ENCODE peak calls at places on chromosomes 16 and 17, in eight cellular contexts. One of them, this sample, is unnamed.

GRCh38 chr16:54475019-54475418 is 188.4 kb upstream of the IRX3 start:
- DNase-seq in stomach: no peak
- DNase-seq in hepatocyte: no peak
- DNase-seq in heart right ventricle: no peak
- DNase-seq in PC-3: no peak
- DNase-seq in kidney: no peak
- DNase-seq in cardiac muscle cell: no peak
- DNase-seq in A673: peak; percentile 78
- DNase-seq in this sample: no peak

GRCh38 chr16:27641260-27641659 is 91.3 kb downstream of the KATNIP start:
- DNase-seq in kidney: no peak
- DNase-seq in hepatocyte: no peak
- DNase-seq in heart right ventricle: no peak
- DNase-seq in cardiac muscle cell: no peak
- DNase-seq in PC-3: no peak
- DNase-seq in A673: no peak
- DNase-seq in stomach: no peak
- DNase-seq in this sample: no peak

GRCh38 chr16:643050-643368 is 1.4 kb downstream of the MCRIP2 start:
- DNase-seq in hepatocyte: no peak
- DNase-seq in cardiac muscle cell: no peak
- DNase-seq in heart right ventricle: no peak
- DNase-seq in kidney: no peak
- DNase-seq in PC-3: no peak
- DNase-seq in A673: no peak
- DNase-seq in stomach: no peak
- DNase-seq in this sample: no peak

GRCh38 chr16:78985736-78986605 is 614.6 kb downstream of the MAF start:
- DNase-seq in hepatocyte: no peak
- DNase-seq in PC-3: no peak
- DNase-seq in stomach: no peak
- DNase-seq in cardiac muscle cell: no peak
- DNase-seq in kidney: no peak
- DNase-seq in A673: no peak
- DNase-seq in heart right ventricle: no peak
- DNase-seq in this sample: no peak

GRCh38 chr16:66580605-66581209 is 1.4 kb downstream of the CMTM2 start:
- DNase-seq in A673: peak; percentile 43
- DNase-seq in stomach: no peak
- DNase-seq in kidney: no peak
- DNase-seq in heart right ventricle: no peak
- DNase-seq in PC-3: peak; percentile 65
- DNase-seq in cardiac muscle cell: peak; percentile 69
- DNase-seq in hepatocyte: no peak
- DNase-seq in this sample: peak; percentile 9

GRCh38 chr17:60356947-60357346 is 35.0 kb downstream of the USP32 start:
- DNase-seq in heart right ventricle: no peak
- DNase-seq in hepatocyte: no peak
- DNase-seq in PC-3: no peak
- DNase-seq in A673: no peak
- DNase-seq in kidney: no peak
- DNase-seq in cardiac muscle cell: peak; percentile 79
- DNase-seq in stomach: no peak
- DNase-seq in this sample: no peak

GRCh38 chr17:49361129-49361901 is 735 bp downstream of the ZNF652 start:
- DNase-seq in PC-3: peak; percentile 77
- DNase-seq in heart right ventricle: peak; percentile 46
- DNase-seq in kidney: peak; percentile 88
- DNase-seq in stomach: peak; percentile 59
- DNase-seq in A673: peak; percentile 50
- DNase-seq in cardiac muscle cell: peak; percentile 39
- DNase-seq in hepatocyte: peak; percentile 43
- DNase-seq in this sample: peak; percentile 69

GRCh38 chr17:17171991-17172939 is 33.9 kb downstream of the PLD6 start:
- DNase-seq in kidney: no peak
- DNase-seq in stomach: no peak
- DNase-seq in PC-3: no peak
- DNase-seq in A673: no peak
- DNase-seq in cardiac muscle cell: no peak
- DNase-seq in heart right ventricle: peak; percentile 70
- DNase-seq in hepatocyte: no peak
- DNase-seq in this sample: no peak

GRCh38 chr16:30063893-30064745 is 1.4 kb upstream of the ALDOA start:
- DNase-seq in heart right ventricle: peak; percentile 72
- DNase-seq in hepatocyte: peak; percentile 64
- DNase-seq in PC-3: peak; percentile 47
- DNase-seq in stomach: peak; percentile 79
- DNase-seq in cardiac muscle cell: no peak
- DNase-seq in A673: peak; percentile 83
- DNase-seq in kidney: peak; percentile 91
- DNase-seq in this sample: peak; percentile 70

GRCh38 chr17:41404024-41404651 is 6.7 kb upstream of the KRT31 start:
- DNase-seq in A673: no peak
- DNase-seq in cardiac muscle cell: peak; percentile 78
- DNase-seq in hepatocyte: peak; percentile 63
- DNase-seq in stomach: no peak
- DNase-seq in heart right ventricle: no peak
- DNase-seq in PC-3: peak; percentile 92
- DNase-seq in kidney: no peak
- DNase-seq in this sample: peak; percentile 3

GRCh38 chr16:49600541-49600940 is 226.9 kb downstream of the C16orf78 start:
- DNase-seq in kidney: no peak
- DNase-seq in PC-3: no peak
- DNase-seq in stomach: peak; percentile 10
- DNase-seq in cardiac muscle cell: no peak
- DNase-seq in A673: no peak
- DNase-seq in heart right ventricle: no peak
- DNase-seq in hepatocyte: no peak
- DNase-seq in this sample: no peak

GRCh38 chr17:83200746-83201145 is 121.3 kb downstream of the METRNL start:
- DNase-seq in cardiac muscle cell: no peak
- DNase-seq in stomach: no peak
- DNase-seq in heart right ventricle: peak; percentile 35
- DNase-seq in PC-3: no peak
- DNase-seq in hepatocyte: no peak
- DNase-seq in kidney: peak; percentile 75
- DNase-seq in A673: no peak
- DNase-seq in this sample: no peak

GRCh38 chr16:13168091-13168572 is 266.7 kb downstream of the SHISA9 start:
- DNase-seq in cardiac muscle cell: no peak
- DNase-seq in hepatocyte: peak; percentile 15
- DNase-seq in A673: no peak
- DNase-seq in PC-3: no peak
- DNase-seq in heart right ventricle: no peak
- DNase-seq in stomach: no peak
- DNase-seq in kidney: no peak
- DNase-seq in this sample: no peak

GRCh38 chr16:25608002-25608401 is 83.8 kb upstream of the HS3ST4 start:
- DNase-seq in stomach: no peak
- DNase-seq in PC-3: no peak
- DNase-seq in cardiac muscle cell: no peak
- DNase-seq in heart right ventricle: no peak
- DNase-seq in A673: no peak
- DNase-seq in kidney: no peak
- DNase-seq in hepatocyte: no peak
- DNase-seq in this sample: no peak

GRCh38 chr17:31918701-31919128 is 17.2 kb upstream of the UTP6 start:
- DNase-seq in stomach: no peak
- DNase-seq in A673: no peak
- DNase-seq in hepatocyte: no peak
- DNase-seq in cardiac muscle cell: peak; percentile 14
- DNase-seq in PC-3: no peak
- DNase-seq in heart right ventricle: no peak
- DNase-seq in kidney: no peak
- DNase-seq in this sample: no peak

GRCh38 chr17:82085031-82085861 is 12.8 kb downstream of the FASN start:
- DNase-seq in cardiac muscle cell: no peak
- DNase-seq in kidney: no peak
- DNase-seq in heart right ventricle: peak; percentile 7
- DNase-seq in hepatocyte: no peak
- DNase-seq in stomach: no peak
- DNase-seq in A673: no peak
- DNase-seq in PC-3: no peak
- DNase-seq in this sample: peak; percentile 19

GRCh38 chr17:50289268-50289667 is 15.0 kb downstream of the TMEM92 start:
- DNase-seq in stomach: no peak
- DNase-seq in cardiac muscle cell: peak; percentile 51
- DNase-seq in PC-3: no peak
- DNase-seq in hepatocyte: no peak
- DNase-seq in kidney: peak; percentile 16
- DNase-seq in A673: no peak
- DNase-seq in heart right ventricle: no peak
- DNase-seq in this sample: no peak

DNA sequence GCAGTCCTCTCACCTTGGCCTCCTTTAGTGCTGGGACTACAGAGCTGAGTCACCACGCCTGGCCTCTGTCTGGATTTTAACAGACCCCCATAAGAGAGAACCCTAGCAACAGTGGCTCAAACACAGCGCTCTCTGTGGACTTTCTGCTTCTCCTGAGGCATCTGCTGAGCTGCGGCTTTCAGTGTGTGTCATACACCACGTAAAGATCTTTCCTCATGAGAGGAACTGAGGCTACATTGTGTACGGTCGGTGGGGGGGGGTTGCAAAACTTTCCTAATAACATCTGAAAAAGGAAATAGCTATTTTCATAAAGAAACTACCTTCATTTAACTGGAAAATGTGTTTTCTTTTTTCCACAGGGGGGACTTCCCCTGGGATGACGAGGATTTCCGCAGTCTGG is 32.9 kb downstream of the DEF8 start:
- DNase-seq in heart right ventricle: no peak
- DNase-seq in cardiac muscle cell: no peak
- DNase-seq in kidney: no peak
- DNase-seq in PC-3: no peak
- DNase-seq in stomach: no peak
- DNase-seq in A673: no peak
- DNase-seq in hepatocyte: no peak
- DNase-seq in this sample: no peak
- H3K36me3 ChIP-seq in heart right ventricle: peaks cover 17% of the 10 kb centered on the region
- H3K36me3 ChIP-seq in cardiac muscle cell: peaks cover 36% of the 10 kb centered on the region
- H3K36me3 ChIP-seq in kidney: peaks cover 34% of the 10 kb centered on the region
- H3K36me3 ChIP-seq in PC-3: peaks cover 22% of the 10 kb centered on the region
- H3K36me3 ChIP-seq in stomach: peaks cover 71% of the 10 kb centered on the region
- H3K36me3 ChIP-seq in A673: peaks cover 78% of the 10 kb centered on the region
- H3K36me3 ChIP-seq in hepatocyte: no peaks in the 10 kb centered on the region
- H3K36me3 ChIP-seq in this sample: peaks cover 47% of the 10 kb centered on the region

GRCh38 chr17:44119062-44119461 is 4.4 kb downstream of the HDAC5 start:
- DNase-seq in kidney: no peak
- DNase-seq in heart right ventricle: no peak
- DNase-seq in stomach: no peak
- DNase-seq in cardiac muscle cell: no peak
- DNase-seq in PC-3: no peak
- DNase-seq in A673: no peak
- DNase-seq in hepatocyte: no peak
- DNase-seq in this sample: no peak

GRCh38 chr17:44118427-44119050 is 4.9 kb downstream of the HDAC5 start:
- DNase-seq in heart right ventricle: no peak
- DNase-seq in stomach: no peak
- DNase-seq in cardiac muscle cell: no peak
- DNase-seq in hepatocyte: no peak
- DNase-seq in kidney: peak; percentile 29
- DNase-seq in A673: no peak
- DNase-seq in PC-3: no peak
- DNase-seq in this sample: no peak

GRCh38 chr17:44121997-44122824 is 1.2 kb downstream of the HDAC5 start:
- DNase-seq in hepatocyte: no peak
- DNase-seq in stomach: no peak
- DNase-seq in cardiac muscle cell: no peak
- DNase-seq in heart right ventricle: no peak
- DNase-seq in PC-3: no peak
- DNase-seq in kidney: no peak
- DNase-seq in A673: no peak
- DNase-seq in this sample: no peak

GRCh38 chr17:44121206-44121605 is 2.2 kb downstream of the HDAC5 start:
- DNase-seq in kidney: peak; percentile 43
- DNase-seq in heart right ventricle: no peak
- DNase-seq in PC-3: no peak
- DNase-seq in hepatocyte: no peak
- DNase-seq in stomach: no peak
- DNase-seq in cardiac muscle cell: no peak
- DNase-seq in A673: no peak
- DNase-seq in this sample: no peak

GRCh38 chr17:44119798-44120197 is 3.6 kb downstream of the HDAC5 start:
- DNase-seq in stomach: no peak
- DNase-seq in hepatocyte: no peak
- DNase-seq in kidney: no peak
- DNase-seq in A673: no peak
- DNase-seq in cardiac muscle cell: no peak
- DNase-seq in PC-3: no peak
- DNase-seq in heart right ventricle: no peak
- DNase-seq in this sample: no peak
- H3K4me1 ChIP-seq in stomach: peaks cover 79% of the 10 kb centered on the region
- H3K4me1 ChIP-seq in hepatocyte: peaks cover 14% of the 10 kb centered on the region
- H3K4me1 ChIP-seq in kidney: peaks cover 12% of the 10 kb centered on the region
- H3K4me1 ChIP-seq in A673: peaks cover 6% of the 10 kb centered on the region
- H3K4me1 ChIP-seq in cardiac muscle cell: peaks cover 35% of the 10 kb centered on the region
- H3K4me1 ChIP-seq in PC-3: peaks cover 13% of the 10 kb centered on the region
- H3K4me1 ChIP-seq in heart right ventricle: peaks cover 87% of the 10 kb centered on the region
- H3K4me1 ChIP-seq in this sample: peaks cover 28% of the 10 kb centered on the region

GRCh38 chr17:15944720-15945492 is at the start of gene ADORA2B:
- DNase-seq in heart right ventricle: peak; percentile 66
- DNase-seq in stomach: peak; percentile 60
- DNase-seq in A673: peak; percentile 74
- DNase-seq in PC-3: peak; percentile 86
- DNase-seq in cardiac muscle cell: peak; percentile 89
- DNase-seq in kidney: peak; percentile 86
- DNase-seq in hepatocyte: peak; percentile 80
- DNase-seq in this sample: peak; percentile 14
- TF ChIP-seq CTCF in heart right ventricle: peak; percentile 55
- TF ChIP-seq CTCF in stomach: no peak
- TF ChIP-seq CTCF in A673: peak; percentile 57
- TF ChIP-seq CTCF in PC-3: peak; percentile 61
- TF ChIP-seq CTCF in cardiac muscle cell: peak; percentile 55
- TF ChIP-seq CTCF in kidney: peak; percentile 8
- TF ChIP-seq CTCF in hepatocyte: peak; percentile 48
- TF ChIP-seq CTCF in this sample: no peak

GRCh38 chr16:69935278-69935711 is 15.8 kb upstream of the CLEC18A start:
- DNase-seq in kidney: peak; percentile 65
- DNase-seq in A673: no peak
- DNase-seq in hepatocyte: no peak
- DNase-seq in stomach: no peak
- DNase-seq in heart right ventricle: no peak
- DNase-seq in cardiac muscle cell: no peak
- DNase-seq in PC-3: no peak
- DNase-seq in this sample: no peak

GRCh38 chr16:69937465-69937951 is 13.6 kb upstream of the CLEC18A start:
- DNase-seq in A673: peak; percentile 24
- DNase-seq in cardiac muscle cell: no peak
- DNase-seq in heart right ventricle: no peak
- DNase-seq in PC-3: peak; percentile 20
- DNase-seq in hepatocyte: peak; percentile 15
- DNase-seq in kidney: peak; percentile 41
- DNase-seq in stomach: no peak
- DNase-seq in this sample: no peak

GRCh38 chr16:69936252-69936651 is 14.9 kb upstream of the CLEC18A start:
- DNase-seq in hepatocyte: no peak
- DNase-seq in A673: no peak
- DNase-seq in stomach: no peak
- DNase-seq in heart right ventricle: no peak
- DNase-seq in PC-3: no peak
- DNase-seq in cardiac muscle cell: no peak
- DNase-seq in kidney: peak; percentile 49
- DNase-seq in this sample: no peak

GRCh38 chr16:69935740-69936139 is 15.4 kb upstream of the CLEC18A start:
- DNase-seq in PC-3: no peak
- DNase-seq in stomach: no peak
- DNase-seq in heart right ventricle: no peak
- DNase-seq in hepatocyte: no peak
- DNase-seq in kidney: no peak
- DNase-seq in cardiac muscle cell: no peak
- DNase-seq in A673: no peak
- DNase-seq in this sample: no peak

GRCh38 chr16:69936751-69937211 is 14.4 kb upstream of the CLEC18A start:
- DNase-seq in cardiac muscle cell: no peak
- DNase-seq in stomach: no peak
- DNase-seq in hepatocyte: no peak
- DNase-seq in heart right ventricle: no peak
- DNase-seq in kidney: peak; percentile 59
- DNase-seq in PC-3: no peak
- DNase-seq in A673: no peak
- DNase-seq in this sample: no peak
- H3K36me3 ChIP-seq in cardiac muscle cell: peaks cover 4% of the 10 kb centered on the region
- H3K36me3 ChIP-seq in stomach: peaks cover 76% of the 10 kb centered on the region
- H3K36me3 ChIP-seq in hepatocyte: no peaks in the 10 kb centered on the region
- H3K36me3 ChIP-seq in heart right ventricle: no peaks in the 10 kb centered on the region
- H3K36me3 ChIP-seq in kidney: peaks cover 76% of the 10 kb centered on the region
- H3K36me3 ChIP-seq in PC-3: no peaks in the 10 kb centered on the region
- H3K36me3 ChIP-seq in A673: no peaks in the 10 kb centered on the region
- H3K36me3 ChIP-seq in this sample: peaks cover 54% of the 10 kb centered on the region

This sample was measured in CD8-positive, alpha-beta T cell.